ENCODE peak calls at places on chromosomes 11 and 22, in nine cellular contexts. One of them, this sample, is unnamed.

GRCh38 chr11:71286701-71287643 is 34.6 kb upstream of the SHANK2 start:
- DNase-seq in A549: no peak
- DNase-seq in activated CD4-positive, CD25-positive, alpha-beta regulatory T cell: no peak
- DNase-seq in activated CD4-positive, alpha-beta T cell treated with anti-CD3 and anti-CD28 coated beads, Interleukin-2, amount 10 ng/mL, durations not matched to agents 7 days and 5 days: no peak
- DNase-seq in right lobe of liver: peak
- DNase-seq in stimulated activated CD4-positive, alpha-beta T cell treated with anti-CD3 and anti-CD28 coated beads, Interleukin-15, amount 100 ng/mL, for 24 hours: no peak
- DNase-seq in GM10248: no peak
- DNase-seq in neural crest cell: no peak
- DNase-seq in fibroblast of the conjunctiva: peak
- DNase-seq in this sample: no peak

GRCh38 chr22:19043111-19044085 is 78.8 kb downstream of the DGCR2 start:
- DNase-seq in GM10248: no peak
- DNase-seq in right lobe of liver: peak
- DNase-seq in fibroblast of the conjunctiva: no peak
- DNase-seq in stimulated activated CD4-positive, alpha-beta T cell treated with anti-CD3 and anti-CD28 coated beads, Interleukin-15, amount 100 ng/mL, for 24 hours: no peak
- DNase-seq in A549: no peak
- DNase-seq in activated CD4-positive, CD25-positive, alpha-beta regulatory T cell: no peak
- DNase-seq in activated CD4-positive, alpha-beta T cell treated with anti-CD3 and anti-CD28 coated beads, Interleukin-2, amount 10 ng/mL, durations not matched to agents 7 days and 5 days: no peak
- DNase-seq in neural crest cell: no peak
- DNase-seq in this sample: no peak

GRCh38 chr11:118748056-118748455 is 42.9 kb downstream of the DDX6 start:
- DNase-seq in fibroblast of the conjunctiva: no peak
- DNase-seq in A549: no peak
- DNase-seq in stimulated activated CD4-positive, alpha-beta T cell treated with anti-CD3 and anti-CD28 coated beads, Interleukin-15, amount 100 ng/mL, for 24 hours: no peak
- DNase-seq in right lobe of liver: peak
- DNase-seq in GM10248: no peak
- DNase-seq in activated CD4-positive, CD25-positive, alpha-beta regulatory T cell: no peak
- DNase-seq in activated CD4-positive, alpha-beta T cell treated with anti-CD3 and anti-CD28 coated beads, Interleukin-2, amount 10 ng/mL, durations not matched to agents 7 days and 5 days: no peak
- DNase-seq in neural crest cell: no peak
- DNase-seq in this sample: no peak

GRCh38 chr11:94924074-94925031 is 49.0 kb downstream of the CWC15 start:
- DNase-seq in fibroblast of the conjunctiva: no peak
- DNase-seq in neural crest cell: no peak
- DNase-seq in activated CD4-positive, alpha-beta T cell treated with anti-CD3 and anti-CD28 coated beads, Interleukin-2, amount 10 ng/mL, durations not matched to agents 7 days and 5 days: peak
- DNase-seq in A549: no peak
- DNase-seq in GM10248: no peak
- DNase-seq in right lobe of liver: no peak
- DNase-seq in stimulated activated CD4-positive, alpha-beta T cell treated with anti-CD3 and anti-CD28 coated beads, Interleukin-15, amount 100 ng/mL, for 24 hours: no peak
- DNase-seq in activated CD4-positive, CD25-positive, alpha-beta regulatory T cell: no peak
- DNase-seq in this sample: no peak

GRCh38 chr11:69920500-69921428 is 101.5 kb upstream of the FGF3 start:
- DNase-seq in right lobe of liver: peak
- DNase-seq in activated CD4-positive, CD25-positive, alpha-beta regulatory T cell: no peak
- DNase-seq in neural crest cell: no peak
- DNase-seq in fibroblast of the conjunctiva: no peak
- DNase-seq in GM10248: no peak
- DNase-seq in activated CD4-positive, alpha-beta T cell treated with anti-CD3 and anti-CD28 coated beads, Interleukin-2, amount 10 ng/mL, durations not matched to agents 7 days and 5 days: no peak
- DNase-seq in stimulated activated CD4-positive, alpha-beta T cell treated with anti-CD3 and anti-CD28 coated beads, Interleukin-15, amount 100 ng/mL, for 24 hours: no peak
- DNase-seq in A549: no peak
- DNase-seq in this sample: no peak

GRCh38 chr11:9143726-9144125 is 52.3 kb upstream of the SCUBE2 start:
- DNase-seq in fibroblast of the conjunctiva: no peak
- DNase-seq in GM10248: no peak
- DNase-seq in stimulated activated CD4-positive, alpha-beta T cell treated with anti-CD3 and anti-CD28 coated beads, Interleukin-15, amount 100 ng/mL, for 24 hours: no peak
- DNase-seq in activated CD4-positive, alpha-beta T cell treated with anti-CD3 and anti-CD28 coated beads, Interleukin-2, amount 10 ng/mL, durations not matched to agents 7 days and 5 days: no peak
- DNase-seq in A549: no peak
- DNase-seq in neural crest cell: no peak
- DNase-seq in right lobe of liver: no peak
- DNase-seq in activated CD4-positive, CD25-positive, alpha-beta regulatory T cell: no peak
- DNase-seq in this sample: no peak

GRCh38 chr22:38924197-38924952 is 33.0 kb upstream of the APOBEC3A start:
- DNase-seq in stimulated activated CD4-positive, alpha-beta T cell treated with anti-CD3 and anti-CD28 coated beads, Interleukin-15, amount 100 ng/mL, for 24 hours: no peak
- DNase-seq in A549: peak
- DNase-seq in right lobe of liver: peak
- DNase-seq in neural crest cell: no peak
- DNase-seq in GM10248: no peak
- DNase-seq in fibroblast of the conjunctiva: peak
- DNase-seq in activated CD4-positive, CD25-positive, alpha-beta regulatory T cell: no peak
- DNase-seq in activated CD4-positive, alpha-beta T cell treated with anti-CD3 and anti-CD28 coated beads, Interleukin-2, amount 10 ng/mL, durations not matched to agents 7 days and 5 days: no peak
- DNase-seq in this sample: peak

GRCh38 chr22:49368976-49369725 is 458.5 kb downstream of the BRD1 start:
- DNase-seq in fibroblast of the conjunctiva: no peak
- DNase-seq in GM10248: no peak
- DNase-seq in stimulated activated CD4-positive, alpha-beta T cell treated with anti-CD3 and anti-CD28 coated beads, Interleukin-15, amount 100 ng/mL, for 24 hours: no peak
- DNase-seq in activated CD4-positive, CD25-positive, alpha-beta regulatory T cell: no peak
- DNase-seq in A549: peak
- DNase-seq in activated CD4-positive, alpha-beta T cell treated with anti-CD3 and anti-CD28 coated beads, Interleukin-2, amount 10 ng/mL, durations not matched to agents 7 days and 5 days: no peak
- DNase-seq in right lobe of liver: no peak
- DNase-seq in neural crest cell: no peak
- DNase-seq in this sample: no peak

GRCh38 chr11:126305699-126306098 is 1.8 kb downstream of the DCPS start:
- DNase-seq in activated CD4-positive, alpha-beta T cell treated with anti-CD3 and anti-CD28 coated beads, Interleukin-2, amount 10 ng/mL, durations not matched to agents 7 days and 5 days: peak
- DNase-seq in stimulated activated CD4-positive, alpha-beta T cell treated with anti-CD3 and anti-CD28 coated beads, Interleukin-15, amount 100 ng/mL, for 24 hours: no peak
- DNase-seq in right lobe of liver: no peak
- DNase-seq in A549: no peak
- DNase-seq in activated CD4-positive, CD25-positive, alpha-beta regulatory T cell: no peak
- DNase-seq in neural crest cell: no peak
- DNase-seq in fibroblast of the conjunctiva: no peak
- DNase-seq in GM10248: peak
- DNase-seq in this sample: no peak

GRCh38 chr11:65427691-65428577 is 5.3 kb downstream of the NEAT1 start:
- DNase-seq in fibroblast of the conjunctiva: no peak
- DNase-seq in right lobe of liver: peak
- DNase-seq in activated CD4-positive, alpha-beta T cell treated with anti-CD3 and anti-CD28 coated beads, Interleukin-2, amount 10 ng/mL, durations not matched to agents 7 days and 5 days: peak
- DNase-seq in stimulated activated CD4-positive, alpha-beta T cell treated with anti-CD3 and anti-CD28 coated beads, Interleukin-15, amount 100 ng/mL, for 24 hours: peak
- DNase-seq in activated CD4-positive, CD25-positive, alpha-beta regulatory T cell: no peak
- DNase-seq in A549: no peak
- DNase-seq in GM10248: no peak
- DNase-seq in neural crest cell: no peak
- DNase-seq in this sample: no peak

GRCh38 chr22:37173709-37174108 is 14.3 kb downstream of the C1QTNF6 start:
- DNase-seq in right lobe of liver: peak
- DNase-seq in GM10248: no peak
- DNase-seq in activated CD4-positive, CD25-positive, alpha-beta regulatory T cell: no peak
- DNase-seq in stimulated activated CD4-positive, alpha-beta T cell treated with anti-CD3 and anti-CD28 coated beads, Interleukin-15, amount 100 ng/mL, for 24 hours: no peak
- DNase-seq in activated CD4-positive, alpha-beta T cell treated with anti-CD3 and anti-CD28 coated beads, Interleukin-2, amount 10 ng/mL, durations not matched to agents 7 days and 5 days: no peak
- DNase-seq in neural crest cell: no peak
- DNase-seq in A549: no peak
- DNase-seq in fibroblast of the conjunctiva: peak
- DNase-seq in this sample: no peak

This sample was measured in HuH-7.